ENCODE peak calls at places on chromosomes 13 and 19, in four cellular contexts. H is activated T-helper 1 cell treated with anti-CD3 and anti-CD28 coated beads, Interleukin-2, amount 50 U/mL, for 16 hours; P is hepatocyte; G is activated naive CD4-positive, alpha-beta T cell. R is an unnamed sample.

GRCh38 chr19:21463449-21464105 is 41.8 kb upstream of the ZNF429 start:
- DNase-seq in P (peak), G (no peak), H (no peak), R (peak)

GRCh38 chr19:41998246-41999020 is 4.4 kb upstream of the ATP1A3 start:
- DNase-seq in G (no peak), H (no peak), P (peak), R (no peak)

GRCh38 chr13:62598708-62599107 is 1183.1 kb upstream of the PCDH20 start:
- DNase-seq in H (no peak), P (no peak), G (no peak), R (no peak)

GRCh38 chr13:79353698-79354097 is 52.4 kb downstream of the RBM26 start:
- DNase-seq in H (no peak), G (no peak), P (no peak), R (no peak)

GRCh38 chr19:13964776-13965175 is 12.5 kb downstream of the DCAF15 start:
- DNase-seq in P (no peak), H (no peak), G (no peak), R (no peak)

GRCh38 chr13:24007979-24008620 is 110.8 kb upstream of the C1QTNF9B start:
- DNase-seq in H (no peak), P (no peak), G (no peak), R (no peak)

GRCh38 chr13:105144020-105144419 is 1391.4 kb downstream of the EFNB2 start:
- DNase-seq in G (no peak), H (no peak), P (no peak), R (no peak)

GRCh38 chr19:29843180-29844051 is 31.6 kb downstream of the CCNE1 start:
- DNase-seq in P (peak), H (no peak), G (no peak), R (peak)

GRCh38 chr13:59230484-59231264 is 933.1 kb downstream of the DIAPH3 start:
- DNase-seq in P (no peak), H (no peak), G (no peak), R (no peak)